ENCODE peak calls at places on chromosomes 3 and 15, in six cellular contexts. N is HL-60, G is substantia nigra, J is adrenal gland, P is ovary, D is Panc1. E is an unnamed sample.

GRCh38 chr3:183082355-183082915 is 16.9 kb downstream of the MCCC1 start:
- DNase-seq in N (no peak), G (no peak), J (no peak), P (no peak), D (no peak), E (no peak)

GRCh38 chr3:133845127-133845526 is 39.5 kb downstream of the SRPRB start:
- DNase-seq in N (no peak), G (no peak), J (no peak), P (no peak), D (no peak), E (no peak)

GRCh38 chr3:29156071-29156715 is 124.7 kb upstream of the RBMS3 start:
- DNase-seq in N (no peak), G (peak; percentile 4), J (no peak), P (no peak), D (no peak), E (no peak)

GRCh38 chr3:98733055-98733777 is 29.9 kb upstream of the ST3GAL6 start:
- DNase-seq in N (peak; percentile 29), G (peak; percentile 43), J (peak; percentile 26), P (peak; percentile 13), D (no peak), E (peak; percentile 67)

GRCh38 chr3:13715167-13715954 is 164.5 kb downstream of the WNT7A start:
- DNase-seq in N (no peak), G (no peak), J (no peak), P (no peak), D (no peak), E (no peak)

GRCh38 chr3:101963902-101964362 is 114.6 kb downstream of the NFKBIZ start:
- DNase-seq in N (no peak), G (no peak), J (no peak), P (no peak), D (no peak), E (no peak)

GRCh38 chr15:62452016-62452415 is 286.9 kb upstream of the C2CD4B start:
- DNase-seq in N (no peak), G (no peak), J (no peak), P (no peak), D (no peak), E (no peak)

GRCh38 chr3:14290631-14291385 is 111.6 kb upstream of the SLC6A6 start:
- DNase-seq in N (no peak), G (no peak), J (no peak), P (peak; percentile 52), D (no peak), E (no peak)

GRCh38 chr3:42752961-42753360 is 20.1 kb downstream of the CCDC13 start:
- DNase-seq in N (no peak), G (no peak), J (no peak), P (no peak), D (no peak), E (peak; percentile 25)

GRCh38 chr3:53153914-53154434 is 7.0 kb upstream of the PRKCD start:
- DNase-seq in N (no peak), G (no peak), J (no peak), P (no peak), D (no peak), E (no peak)

GRCh38 chr15:101611007-101611406 is 41.2 kb downstream of the TM2D3 start:
- DNase-seq in N (no peak), G (no peak), J (no peak), P (no peak), D (no peak), E (no peak)

GRCh38 chr15:67091073-67091965 is 25.9 kb downstream of the SMAD3 start:
- DNase-seq in N (peak; percentile 88), G (no peak), J (peak; percentile 95), P (peak; percentile 77), D (no peak), E (no peak)

GRCh38 chr3:46667061-46667621 is 26.3 kb downstream of the ALS2CL start:
- DNase-seq in N (no peak), G (no peak), J (no peak), P (peak; percentile 7), D (no peak), E (peak; percentile 6)

GRCh38 chr15:74839526-74840395 is 3.2 kb downstream of the ULK3 start:
- DNase-seq in N (no peak), G (no peak), J (no peak), P (no peak), D (no peak), E (no peak)

GRCh38 chr3:179701176-179701827 is 48.5 kb downstream of the USP13 start:
- DNase-seq in N (no peak), G (no peak), J (no peak), P (no peak), D (no peak), E (no peak)

GRCh38 chr3:111978493-111978832 is 363 bp upstream of the ABHD10 start:
- DNase-seq in N (no peak), G (no peak), J (no peak), P (no peak), D (no peak), E (no peak)

GRCh38 chr3:119235151-119235550 is 5.5 kb downstream of the B4GALT4 start:
- DNase-seq in N (no peak), G (no peak), J (no peak), P (no peak), D (no peak), E (no peak)

GRCh38 chr15:62165793-62166380 is 802 bp upstream of the C2CD4B start:
- DNase-seq in N (no peak), G (no peak), J (no peak), P (no peak), D (no peak), E (no peak)

GRCh38 chr15:76928231-76928630 is 3.3 kb upstream of the RCN2 start:
- DNase-seq in N (no peak), G (no peak), J (no peak), P (no peak), D (no peak), E (no peak)

GRCh38 chr15:30905821-30906220 is 2.1 kb downstream of the FAN1 start:
- DNase-seq in N (no peak), G (no peak), J (no peak), P (no peak), D (no peak), E (no peak)

GRCh38 chr3:171101982-171102610 is 75.6 kb upstream of the SLC2A2 start:
- DNase-seq in N (no peak), G (no peak), J (no peak), P (no peak), D (no peak), E (no peak)

GRCh38 chr3:13851997-13852637 is 27.8 kb downstream of the WNT7A start:
- DNase-seq in N (peak; percentile 8), G (no peak), J (no peak), P (no peak), D (no peak), E (no peak)

DNA sequence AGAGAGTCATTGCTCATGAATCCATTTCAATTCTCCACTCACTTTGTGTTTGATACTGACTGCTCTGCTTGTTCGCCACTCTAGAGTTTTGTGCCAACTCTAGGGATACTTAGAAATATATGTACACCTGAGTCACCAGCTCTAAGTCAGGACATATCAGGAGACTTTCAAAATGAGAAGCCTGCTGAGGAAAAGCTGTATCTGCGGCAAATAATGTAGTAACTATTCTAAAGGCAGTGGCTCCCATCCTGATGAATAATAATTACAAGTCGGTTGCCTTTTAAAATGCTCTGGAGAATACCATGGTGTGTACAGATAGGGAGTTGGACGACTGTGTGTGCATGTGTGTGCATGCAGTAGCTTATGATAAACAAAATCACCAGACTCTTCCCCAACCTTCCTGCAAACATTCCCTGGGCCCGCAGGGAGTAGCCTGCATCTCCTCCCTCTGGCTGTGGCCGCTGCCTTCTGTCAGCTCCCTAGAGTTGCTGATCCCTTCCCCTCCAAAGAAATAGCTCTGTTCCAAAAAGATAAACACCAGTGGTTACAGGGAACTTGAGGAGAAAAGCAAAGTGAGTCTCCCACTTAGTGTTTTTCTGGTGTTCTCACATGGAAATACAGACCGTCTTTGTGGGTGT is 346.3 kb upstream of the UMPS start:
- DNase-seq in N (no peak), G (no peak), J (no peak), P (no peak), D (no peak), E (no peak)
- H3K27ac ChIP-seq in N (no peak overlapping the region), G (no peak overlapping the region), J (no peak overlapping the region), P (no peak overlapping the region), D (no peak overlapping the region), E (no peak overlapping the region)

DNA sequence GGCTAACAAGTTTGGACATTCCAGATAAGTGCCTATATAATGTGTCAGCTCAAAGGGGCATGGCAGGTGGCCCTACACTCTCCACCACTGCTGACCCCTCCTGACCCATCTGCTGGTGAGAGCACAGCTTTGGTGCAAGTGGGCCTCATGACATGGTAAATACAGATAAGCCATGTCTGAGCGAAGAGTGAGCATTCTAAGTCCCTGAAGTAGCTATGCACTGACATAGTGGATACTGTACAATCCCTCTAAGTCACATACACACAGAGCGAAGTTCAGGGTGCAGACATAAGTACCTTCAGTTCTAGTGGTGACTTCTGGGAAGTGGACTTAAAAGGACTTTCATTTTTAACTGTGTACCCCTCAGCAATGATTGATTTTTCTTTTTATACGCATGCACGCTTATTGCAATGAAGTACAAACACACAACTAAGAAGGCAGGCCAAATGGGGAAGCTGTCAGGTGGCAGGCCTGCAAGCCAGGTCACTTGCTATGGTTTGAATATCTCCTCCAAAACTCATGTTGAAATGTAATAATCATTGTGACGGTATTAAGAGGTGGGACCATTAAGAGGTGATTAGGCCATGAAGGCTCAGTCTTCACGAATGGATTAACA is 41.5 kb downstream of the TBC1D2B start:
- DNase-seq in N (peak; percentile 25), G (no peak), J (no peak), P (no peak), D (no peak), E (no peak)
- H3K27ac ChIP-seq in N (peak overlapping the region; percentile 72), G (no peak overlapping the region), J (no peak overlapping the region), P (peak overlapping the region; percentile 4), D (no peak overlapping the region), E (no peak overlapping the region)

DNA sequence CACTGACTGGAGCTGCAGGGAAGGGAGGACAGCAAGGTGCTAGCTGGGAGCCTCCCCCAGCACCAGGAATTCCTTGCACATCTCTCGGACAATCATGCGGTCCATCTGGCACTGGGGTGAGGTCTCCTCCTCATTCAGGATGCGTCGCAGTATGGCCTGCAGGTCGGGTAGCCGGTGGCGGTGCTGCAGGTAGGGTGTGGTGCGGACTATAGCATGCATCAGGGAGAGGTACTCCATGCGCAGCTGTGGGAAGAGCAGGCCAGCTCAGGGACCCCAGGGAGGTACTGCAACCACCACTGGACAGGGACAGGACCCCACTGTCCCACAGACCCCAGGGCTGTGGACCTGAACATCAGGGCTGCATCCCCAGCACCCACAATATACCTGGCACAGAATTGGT is 11.2 kb downstream of the NCKIPSD start:
- DNase-seq in N (no peak), G (no peak), J (no peak), P (no peak), D (no peak), E (no peak)
- H3K27ac ChIP-seq in N (no peak overlapping the region), G (no peak overlapping the region), J (no peak overlapping the region), P (no peak overlapping the region), D (no peak overlapping the region), E (no peak overlapping the region)

GRCh38 chr15:90212221-90213079 is 11.3 kb downstream of the SEMA4B start:
- DNase-seq in N (no peak), G (no peak), J (peak; percentile 67), P (no peak), D (no peak), E (no peak)

GRCh38 chr15:90213123-90213817 is 12.1 kb downstream of the SEMA4B start:
- DNase-seq in N (no peak), G (no peak), J (no peak), P (no peak), D (no peak), E (no peak)

GRCh38 chr15:90210593-90210992 is 9.5 kb downstream of the SEMA4B start:
- DNase-seq in N (no peak), G (no peak), J (no peak), P (no peak), D (no peak), E (no peak)

GRCh38 chr15:90211009-90211408 is 9.9 kb downstream of the SEMA4B start:
- DNase-seq in N (no peak), G (no peak), J (no peak), P (no peak), D (no peak), E (no peak)

GRCh38 chr15:90211440-90212168 is 10.5 kb downstream of the SEMA4B start:
- DNase-seq in N (peak; percentile 39), G (no peak), J (peak; percentile 46), P (no peak), D (no peak), E (no peak)
- H3K27ac ChIP-seq in N (peak overlapping the region; percentile 16), G (no peak overlapping the region), J (peak overlapping the region; percentile 37), P (no peak overlapping the region), D (peak overlapping the region; percentile 100), E (no peak overlapping the region)

E was measured in ascending aorta.